ENCODE peak calls at places on chromosomes 6 and 20, in eight cellular contexts. B is substantia nigra; D is hippocampal formation; C is activated T-helper 1 cell treated with anti-CD3 and anti-CD28 coated beads, Interleukin-12 subunit alpha, Interleukin-12 subunit beta, Interleukin-2, Interleukin-4 antibody, amounts not matched to agents 30 ng/mL and 10 ng/mL and 1 ng/mL, durations not matched to agents 14 hours and 24 hours and 36 hours; X is ureter; S is NCI-H1092 treated with DMSO at 0.1 percent for 48 hours; Y is NCI-H187; A is activated CD4-positive, alpha-beta T cell treated with anti-CD3 and anti-CD28 coated beads for 24 hours. Z is an unnamed sample.

GRCh38 chr6:64258752-64259151 is 623.1 kb downstream of the PHF3 start:
- DNase-seq in B (no peak), S (no peak), C (no peak), Y (no peak), X (no peak), A (no peak), D (no peak), Z (no peak)

GRCh38 chr20:17225891-17226409 is 890 bp upstream of the PCSK2 start:
- DNase-seq in S (peak), Y (no peak), D (no peak), X (no peak), C (no peak), B (no peak), A (no peak), Z (no peak)

GRCh38 chr6:37647765-37648085 is 50.0 kb downstream of the MDGA1 start:
- DNase-seq in Y (no peak), S (no peak), X (no peak), C (no peak), D (no peak), B (no peak), A (no peak), Z (no peak)

GRCh38 chr20:52251137-52251700 is 59.6 kb upstream of the ZFP64 start:
- DNase-seq in X (no peak), D (no peak), C (no peak), Y (no peak), B (no peak), S (no peak), A (no peak), Z (no peak)

GRCh38 chr6:170019259-170020040 is 268.0 kb downstream of the ERMARD start:
- DNase-seq in S (no peak), C (no peak), A (no peak), D (no peak), B (no peak), Y (no peak), X (no peak), Z (no peak)

GRCh38 chr6:34177181-34177591 is 31.3 kb upstream of the GRM4 start:
- DNase-seq in C (no peak), D (no peak), X (no peak), Y (no peak), A (no peak), B (no peak), S (peak), Z (no peak)

GRCh38 chr6:37698264-37699137 is 818 bp upstream of the MDGA1 start:
- DNase-seq in X (no peak), C (peak), Y (no peak), D (peak), A (peak), B (no peak), S (peak), Z (no peak)

GRCh38 chr6:24936641-24937317 is 1.0 kb upstream of the RIPOR2 start:
- DNase-seq in S (no peak), C (peak), B (no peak), X (no peak), D (no peak), A (no peak), Y (no peak), Z (no peak)

GRCh38 chr20:7744411-7744810 is 195.8 kb downstream of the HAO1 start:
- DNase-seq in D (no peak), S (no peak), B (no peak), X (no peak), Y (no peak), A (no peak), C (no peak), Z (no peak)

GRCh38 chr20:4956200-4956810 is 45.0 kb downstream of the SLC23A2 start:
- DNase-seq in C (no peak), X (no peak), D (no peak), A (no peak), B (no peak), S (peak), Y (peak), Z (no peak)